ENCODE peak calls at places on chromosomes 5 and 9, in eight cellular contexts. N is naive thymus-derived CD4-positive, alpha-beta T cell; P is right lobe of liver; W is transverse colon; E is effector memory CD4-positive, alpha-beta T cell; X is H9; I is heart right ventricle; A is fibroblast of lung. K is an unnamed sample.

GRCh38 chr5:132263548-132264261 is 6.2 kb downstream of the PDLIM4 start:
- DNase-seq in N (no peak), P (peak; percentile 34), W (peak; percentile 37), E (no peak), X (peak; percentile 14), I (no peak), A (peak; percentile 90), K (no peak)

GRCh38 chr5:145856285-145856818 is 16.5 kb downstream of the GRXCR2 start:
- DNase-seq in N (no peak), P (no peak), W (peak; percentile 26), E (no peak), X (peak; percentile 89), I (peak; percentile 33), A (peak; percentile 55), K (peak; percentile 42)

GRCh38 chr5:17991775-17992174 is 357.5 kb downstream of the TAF11L14 start:
- DNase-seq in N (no peak), P (no peak), W (no peak), E (no peak), X (no peak), I (no peak), A (no peak), K (no peak)

GRCh38 chr5:119255571-119256356 is 100.1 kb upstream of the TNFAIP8 start:
- DNase-seq in N (no peak), P (no peak), W (peak; percentile 85), E (no peak), X (peak; percentile 88), I (no peak), A (no peak), K (no peak)

GRCh38 chr9:126673689-126674364 is 60.1 kb downstream of the LMX1B start:
- DNase-seq in N (no peak), P (peak; percentile 82), W (no peak), E (no peak), X (no peak), I (no peak), A (no peak), K (no peak)

GRCh38 chr9:112819635-112820496 is 69.3 kb downstream of the SNX30 start:
- DNase-seq in N (no peak), P (no peak), W (peak; percentile 22), E (no peak), X (peak; percentile 46), I (peak; percentile 68), A (peak; percentile 71), K (no peak)

GRCh38 chr5:5658226-5658625 is 235.7 kb downstream of the ICE1 start:
- DNase-seq in N (no peak), P (no peak), W (peak; percentile 16), E (no peak), X (no peak), I (peak; percentile 61), A (no peak), K (peak; percentile 45)

GRCh38 chr9:133679056-133679455 is 42.9 kb downstream of the DBH start:
- DNase-seq in N (no peak), P (no peak), W (no peak), E (no peak), X (no peak), I (no peak), A (no peak), K (peak; percentile 63)

GRCh38 chr9:2014148-2014547 is 999 bp upstream of the SMARCA2 start:
- DNase-seq in N (no peak), P (no peak), W (no peak), E (no peak), X (no peak), I (no peak), A (no peak), K (no peak)

GRCh38 chr5:150559088-150559487 is 51.2 kb downstream of the NDST1 start:
- DNase-seq in N (no peak), P (no peak), W (no peak), E (no peak), X (no peak), I (no peak), A (no peak), K (no peak)

GRCh38 chr9:5493597-5494511 is 16.5 kb upstream of the PDCD1LG2 start:
- DNase-seq in N (no peak), P (no peak), W (peak; percentile 29), E (no peak), X (no peak), I (no peak), A (peak; percentile 84), K (no peak)

GRCh38 chr9:127216210-127216887 is 48.2 kb upstream of the GARNL3 start:
- DNase-seq in N (no peak), P (peak; percentile 26), W (no peak), E (no peak), X (no peak), I (no peak), A (no peak), K (peak; percentile 22)

GRCh38 chr5:75049581-75050274 is 2.6 kb downstream of the GCNT4 start:
- DNase-seq in N (peak; percentile 78), P (peak; percentile 60), W (peak; percentile 77), E (no peak), X (peak; percentile 85), I (peak; percentile 33), A (peak; percentile 61), K (no peak)

GRCh38 chr9:95981741-95982390 is 106.4 kb downstream of the ERCC6L2 start:
- DNase-seq in N (peak; percentile 51), P (no peak), W (no peak), E (no peak), X (no peak), I (no peak), A (no peak), K (no peak)

GRCh38 chr5:20556364-20556763 is 568.4 kb upstream of the CDH18 start:
- DNase-seq in N (no peak), P (no peak), W (no peak), E (no peak), X (no peak), I (no peak), A (peak; percentile 51), K (no peak)

GRCh38 chr5:103424008-103424407 is 138.6 kb downstream of the NUDT12 start:
- DNase-seq in N (no peak), P (no peak), W (no peak), E (no peak), X (no peak), I (no peak), A (peak; percentile 78), K (no peak)

GRCh38 chr9:90915693-90916092 is 114.1 kb downstream of the SYK start:
- DNase-seq in N (no peak), P (no peak), W (peak; percentile 58), E (no peak), X (peak; percentile 63), I (no peak), A (peak; percentile 46), K (no peak)

GRCh38 chr9:88757406-88758010 is 222.5 kb downstream of the NXNL2 start:
- DNase-seq in N (no peak), P (no peak), W (no peak), E (no peak), X (no peak), I (no peak), A (no peak), K (no peak)

GRCh38 chr5:7916171-7916804 is 47.3 kb downstream of the MTRR start:
- DNase-seq in N (no peak), P (no peak), W (no peak), E (no peak), X (no peak), I (no peak), A (no peak), K (no peak)

GRCh38 chr5:3034881-3035280 is 283.4 kb upstream of the IRX2 start:
- DNase-seq in N (no peak), P (no peak), W (no peak), E (no peak), X (no peak), I (no peak), A (no peak), K (no peak)

GRCh38 chr5:151886741-151887261 is 37.9 kb downstream of the GLRA1 start:
- DNase-seq in N (no peak), P (no peak), W (no peak), E (no peak), X (peak; percentile 43), I (no peak), A (no peak), K (no peak)

GRCh38 chr5:137837741-137838389 is 29.8 kb upstream of the MYOT start:
- DNase-seq in N (no peak), P (no peak), W (no peak), E (no peak), X (no peak), I (no peak), A (no peak), K (no peak)

DNA sequence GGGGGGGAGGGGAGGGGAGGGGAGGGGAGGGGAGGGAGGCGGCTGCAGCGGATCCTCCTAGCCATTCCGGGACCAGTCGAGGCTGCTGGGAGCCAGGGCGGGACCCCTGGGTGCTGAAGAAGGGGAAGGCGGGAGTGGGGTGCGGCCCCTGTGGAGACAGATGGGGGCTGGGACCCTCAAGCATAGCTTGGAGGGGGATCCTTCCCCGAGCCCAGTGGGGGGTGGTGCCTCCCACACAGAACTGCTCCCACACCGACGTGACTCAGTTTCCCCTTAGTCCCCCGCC is 450 bp downstream of the PDLIM7 start:
- DNase-seq in N (no peak), P (no peak), W (no peak), E (no peak), X (no peak), I (no peak), A (no peak), K (no peak)
- H3K4me1 ChIP-seq in N (peaks cover 10% of the 10 kb centered on the region), P (no peaks in the 10 kb centered on the region), W (peaks cover 45% of the 10 kb centered on the region), E (peaks cover 22% of the 10 kb centered on the region), X (peaks cover 5% of the 10 kb centered on the region), I (peaks cover 64% of the 10 kb centered on the region), A (peaks cover 46% of the 10 kb centered on the region), K (peaks cover 36% of the 10 kb centered on the region)

GRCh38 chr9:21682376-21682775 is 120.1 kb upstream of the MTAP start:
- DNase-seq in N (no peak), P (no peak), W (no peak), E (no peak), X (no peak), I (no peak), A (no peak), K (no peak)
- H3K27ac ChIP-seq in N (no peak overlapping the region), P (no peak overlapping the region), W (no peak overlapping the region), E (no peak overlapping the region), X (no peak overlapping the region), I (no peak overlapping the region), A (no peak overlapping the region), K (no peak overlapping the region)

GRCh38 chr5:139312075-139312474 is 18.5 kb downstream of the MATR3 start:
- DNase-seq in N (no peak), P (no peak), W (no peak), E (no peak), X (peak; percentile 59), I (no peak), A (no peak), K (no peak)
- H3K4me1 ChIP-seq in N (peaks cover 62% of the 10 kb centered on the region), P (peaks cover 10% of the 10 kb centered on the region), W (peaks cover 49% of the 10 kb centered on the region), E (peaks cover 30% of the 10 kb centered on the region), X (no peaks in the 10 kb centered on the region), I (peaks cover 77% of the 10 kb centered on the region), A (no peaks in the 10 kb centered on the region), K (peaks cover 7% of the 10 kb centered on the region)

DNA sequence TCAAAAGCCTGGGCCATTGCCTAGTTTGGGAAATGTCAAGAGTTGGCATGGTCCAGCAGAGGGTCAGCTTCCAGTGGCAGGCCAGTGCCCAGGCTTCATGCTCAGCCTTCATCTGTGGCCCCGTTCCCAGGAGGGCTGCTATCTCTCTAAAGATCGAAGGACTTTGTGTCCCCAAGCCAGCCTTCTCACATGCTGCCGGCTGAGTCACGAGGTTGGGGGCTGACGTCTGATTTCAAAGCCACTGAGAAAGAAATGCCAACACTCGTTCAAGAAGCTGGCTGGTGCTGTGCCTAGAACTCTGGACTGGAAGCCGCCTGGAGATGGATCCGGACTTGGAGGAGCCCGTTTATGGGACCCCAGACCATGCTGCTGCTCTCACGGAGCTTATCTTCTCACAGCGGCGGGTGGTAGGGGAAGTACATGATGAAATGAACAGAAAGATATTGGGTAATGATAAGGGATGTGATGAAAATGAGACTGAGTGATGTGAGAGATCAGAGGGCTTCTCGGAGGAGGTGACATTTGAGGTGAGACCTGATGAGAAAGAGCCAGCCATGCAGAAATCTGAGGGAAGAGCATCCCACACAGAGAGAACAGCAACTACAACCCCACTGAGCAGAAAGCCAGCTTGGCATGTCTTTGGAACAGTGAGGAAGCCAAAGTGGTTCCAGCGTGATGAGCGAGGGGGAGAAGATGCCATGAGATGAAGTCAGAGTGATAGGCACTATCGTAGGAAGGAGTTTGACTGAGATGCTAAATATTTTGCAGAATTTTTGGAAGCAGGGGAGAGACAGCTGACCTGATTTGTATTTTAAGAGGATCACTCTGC is 54.9 kb upstream of the BOD1 start:
- DNase-seq in N (no peak), P (peak; percentile 86), W (peak; percentile 18), E (no peak), X (peak; percentile 35), I (peak; percentile 16), A (peak; percentile 32), K (no peak)
- H3K27ac ChIP-seq in N (no peak overlapping the region), P (peak overlapping the region; percentile 4), W (no peak overlapping the region), E (no peak overlapping the region), X (peak overlapping the region; percentile 90), I (peak overlapping the region; percentile 46), A (no peak overlapping the region), K (no peak overlapping the region)

K was measured in left lung.